ENCODE peak calls at places on chromosomes 7 and 10, in five cellular contexts. One of them, this sample, is unnamed.

GRCh38 chr7:129864042-129864441 is 88.7 kb downstream of the UBE2H start:
- DNase-seq in Caki2: peak
- DNase-seq in T-helper 9 cell: no peak
- DNase-seq in skeletal muscle cell: no peak
- DNase-seq in GM19239: no peak
- DNase-seq in this sample: no peak

GRCh38 chr7:135195968-135196629 is 15.2 kb downstream of the WDR91 start:
- DNase-seq in Caki2: no peak
- DNase-seq in T-helper 9 cell: no peak
- DNase-seq in skeletal muscle cell: no peak
- DNase-seq in GM19239: no peak
- DNase-seq in this sample: no peak

GRCh38 chr10:101032637-101033201 is 1.7 kb downstream of the SFXN3 start:
- DNase-seq in Caki2: peak
- DNase-seq in T-helper 9 cell: peak
- DNase-seq in skeletal muscle cell: peak
- DNase-seq in GM19239: no peak
- DNase-seq in this sample: no peak

GRCh38 chr10:98790817-98791216 is 344.1 kb upstream of the HPS1 start:
- DNase-seq in Caki2: no peak
- DNase-seq in T-helper 9 cell: no peak
- DNase-seq in skeletal muscle cell: no peak
- DNase-seq in GM19239: no peak
- DNase-seq in this sample: no peak

GRCh38 chr10:113709221-113709838 is 29.6 kb downstream of the CASP7 start:
- DNase-seq in Caki2: no peak
- DNase-seq in T-helper 9 cell: no peak
- DNase-seq in skeletal muscle cell: peak
- DNase-seq in GM19239: no peak
- DNase-seq in this sample: peak

GRCh38 chr7:132061931-132062330 is 505.5 kb upstream of the PODXL start:
- DNase-seq in Caki2: no peak
- DNase-seq in T-helper 9 cell: no peak
- DNase-seq in skeletal muscle cell: peak
- DNase-seq in GM19239: no peak
- DNase-seq in this sample: no peak

GRCh38 chr7:141246426-141246825 is 172.6 kb downstream of the TMEM178B start:
- DNase-seq in Caki2: no peak
- DNase-seq in T-helper 9 cell: no peak
- DNase-seq in skeletal muscle cell: no peak
- DNase-seq in GM19239: no peak
- DNase-seq in this sample: no peak

GRCh38 chr10:13890233-13890616 is 303.5 kb downstream of the PRPF18 start:
- DNase-seq in Caki2: no peak
- DNase-seq in T-helper 9 cell: no peak
- DNase-seq in skeletal muscle cell: no peak
- DNase-seq in GM19239: no peak
- DNase-seq in this sample: no peak

GRCh38 chr10:73853196-73853595 is 21.2 kb downstream of the CAMK2G start:
- DNase-seq in Caki2: no peak
- DNase-seq in T-helper 9 cell: no peak
- DNase-seq in skeletal muscle cell: no peak
- DNase-seq in GM19239: no peak
- DNase-seq in this sample: no peak

GRCh38 chr10:100744980-100745881 is at the start of gene PAX2:
- DNase-seq in Caki2: peak
- DNase-seq in T-helper 9 cell: no peak
- DNase-seq in skeletal muscle cell: no peak
- DNase-seq in GM19239: no peak
- DNase-seq in this sample: no peak

GRCh38 chr7:37007319-37007718 is 283.0 kb upstream of the AOAH start:
- DNase-seq in Caki2: no peak
- DNase-seq in T-helper 9 cell: no peak
- DNase-seq in skeletal muscle cell: no peak
- DNase-seq in GM19239: no peak
- DNase-seq in this sample: no peak

GRCh38 chr7:29807179-29807841 is 1.0 kb downstream of the WIPF3 start:
- DNase-seq in Caki2: peak
- DNase-seq in T-helper 9 cell: no peak
- DNase-seq in skeletal muscle cell: no peak
- DNase-seq in GM19239: no peak
- DNase-seq in this sample: no peak